ENCODE peak calls at places on chromosomes 7 and 10, in ten cellular contexts. V is WERI-Rb-1, F is heart left ventricle, M is AG09319, L is lower lobe of right lung, X is AG04450, D is AG10803, C is thyroid gland, N is HCT116, B is thoracic aorta. Z is an unnamed sample.

GRCh38 chr10:127850944-127851343 is 41.8 kb downstream of the CLRN3 start:
- DNase-seq in D (no peak), L (no peak), X (no peak), V (no peak), N (no peak), B (no peak), F (no peak), M (no peak), C (no peak), Z (no peak)

GRCh38 chr10:53598914-53599313 is 826.3 kb upstream of the MBL2 start:
- DNase-seq in N (no peak), F (no peak), X (no peak), L (no peak), V (no peak), M (no peak), D (no peak), B (no peak), C (no peak), Z (no peak)

GRCh38 chr10:94225589-94225988 is 137.2 kb downstream of the NOC3L start:
- DNase-seq in V (peak; percentile 30), X (no peak), B (no peak), C (no peak), N (no peak), F (no peak), L (no peak), D (peak; percentile 5), M (no peak), Z (no peak)

GRCh38 chr10:73907841-73908517 is 3.0 kb upstream of the PLAU start:
- DNase-seq in F (peak; percentile 54), L (peak; percentile 67), V (no peak), N (no peak), D (peak; percentile 78), B (no peak), X (no peak), M (no peak), C (no peak), Z (no peak)

GRCh38 chr10:62422068-62422590 is 48.0 kb downstream of the ZNF365 start:
- DNase-seq in F (no peak), D (peak; percentile 80), C (no peak), L (no peak), N (no peak), M (peak; percentile 4), X (peak; percentile 58), B (no peak), V (no peak), Z (no peak)

GRCh38 chr7:139035588-139036353 is at the start of gene ZC3HAV1L:
- DNase-seq in C (peak; percentile 71), L (peak; percentile 66), X (peak; percentile 20), V (peak; percentile 86), D (peak; percentile 71), N (peak; percentile 27), B (no peak), M (no peak), F (peak; percentile 67), Z (peak; percentile 31)

GRCh38 chr7:116434820-116435341 is 64.7 kb upstream of the CAV2 start:
- DNase-seq in B (no peak), M (no peak), V (no peak), F (no peak), C (no peak), X (peak; percentile 26), D (peak; percentile 97), L (no peak), N (peak; percentile 53), Z (no peak)

GRCh38 chr7:147197006-147197405 is 1080.4 kb downstream of the CNTNAP2 start:
- DNase-seq in M (no peak), B (no peak), X (no peak), L (no peak), V (no peak), C (no peak), N (no peak), D (peak; percentile 24), F (no peak), Z (no peak)

GRCh38 chr10:5628366-5628765 is 38.0 kb downstream of the ASB13 start:
- DNase-seq in L (no peak), X (no peak), D (peak; percentile 61), B (no peak), M (no peak), F (no peak), V (no peak), N (no peak), C (no peak), Z (no peak)

GRCh38 chr10:3330687-3331086 is 158.1 kb upstream of the PITRM1 start:
- DNase-seq in B (no peak), D (peak; percentile 20), C (peak; percentile 13), L (peak; percentile 80), X (peak; percentile 16), N (no peak), V (no peak), F (no peak), M (no peak), Z (no peak)

GRCh38 chr10:17073720-17074547 is 55.7 kb downstream of the CUBN start:
- DNase-seq in C (no peak), V (no peak), L (no peak), N (no peak), X (no peak), B (no peak), D (no peak), F (no peak), M (no peak), Z (no peak)

GRCh38 chr7:73683916-73684693 is 708 bp downstream of the BUD23 start:
- DNase-seq in C (no peak), B (no peak), M (no peak), L (no peak), D (no peak), X (no peak), V (no peak), F (no peak), N (no peak), Z (no peak)

DNA sequence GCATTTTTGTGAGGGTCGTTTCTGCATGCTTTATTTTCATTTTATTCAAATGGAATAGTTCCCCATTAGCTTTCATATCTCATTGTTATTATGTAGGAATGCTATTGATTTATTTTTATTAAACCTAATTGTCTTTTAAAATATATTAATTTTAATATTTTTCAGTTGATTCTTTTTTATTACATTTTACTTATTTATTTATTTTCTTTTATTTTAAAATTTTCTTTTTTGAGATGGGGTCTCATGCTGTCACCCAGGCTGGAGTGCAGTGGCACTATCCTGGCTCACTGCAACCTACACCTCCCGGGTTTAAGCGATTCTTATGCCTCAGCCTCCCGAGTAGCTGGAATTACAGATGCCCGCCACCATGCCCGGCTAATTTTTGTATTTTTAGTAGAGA is 7.4 kb upstream of the STK17A start:
- DNase-seq in D (no peak), C (no peak), X (no peak), N (no peak), B (no peak), L (no peak), V (no peak), F (no peak), M (no peak), Z (no peak)
- TF ChIP-seq CTCF in D (no peak), C (no peak), X (no peak), N (no peak), B (no peak), L (no peak), V (no peak), F (no peak), M (no peak), Z (no peak)

GRCh38 chr10:118307768-118308347 is 34.3 kb downstream of the FAM204A start:
- DNase-seq in V (no peak), M (no peak), X (no peak), B (no peak), F (no peak), N (no peak), C (no peak), L (no peak), D (no peak), Z (no peak)

GRCh38 chr10:118309911-118310310 is 32.2 kb downstream of the FAM204A start:
- DNase-seq in N (no peak), V (no peak), X (no peak), F (no peak), M (no peak), L (no peak), C (no peak), B (no peak), D (no peak), Z (no peak)

GRCh38 chr10:118310822-118311221 is 31.3 kb downstream of the FAM204A start:
- DNase-seq in V (no peak), B (no peak), L (no peak), X (no peak), M (peak; percentile 22), F (no peak), D (peak; percentile 39), C (no peak), N (no peak), Z (no peak)

GRCh38 chr10:118307237-118307636 is 34.9 kb downstream of the FAM204A start:
- DNase-seq in F (no peak), X (no peak), B (no peak), V (no peak), D (peak; percentile 38), M (peak; percentile 4), L (no peak), C (no peak), N (no peak), Z (no peak)

DNA sequence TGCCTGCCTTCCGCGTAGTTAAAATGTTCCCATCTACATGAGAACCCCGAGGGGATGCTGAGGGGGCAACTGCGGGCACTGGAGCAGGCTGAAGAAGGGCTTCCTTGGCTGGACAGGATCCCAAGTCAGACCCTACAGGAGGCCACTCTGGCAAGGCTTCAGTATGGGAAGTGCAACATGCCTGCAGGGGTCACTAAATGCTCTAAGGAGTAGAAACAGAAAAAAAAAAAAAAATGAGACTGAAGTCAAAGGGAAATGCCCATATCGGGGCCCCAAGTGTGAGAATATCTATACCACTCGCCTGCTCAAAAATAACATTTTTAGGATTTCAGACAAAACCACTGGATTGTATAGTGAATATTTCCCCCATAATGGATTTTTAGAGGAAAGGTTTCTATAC is 33.5 kb downstream of the FAM204A start:
- DNase-seq in L (no peak), F (no peak), B (no peak), X (no peak), V (peak; percentile 22), N (no peak), M (no peak), C (no peak), D (no peak), Z (no peak)
- TF ChIP-seq CTCF in L (no peak), F (no peak), B (no peak), X (no peak), V (no peak), N (peak; percentile 12), M (no peak), C (no peak), D (no peak), Z (no peak)

GRCh38 chr7:112789824-112790650 is at the start of gene TMEM168:
- DNase-seq in X (peak; percentile 42), D (peak; percentile 77), C (peak; percentile 83), N (peak; percentile 75), L (peak; percentile 90), F (peak; percentile 86), V (peak; percentile 86), B (peak; percentile 6), M (peak; percentile 28), Z (peak; percentile 46)
- TF ChIP-seq CTCF in X (peak; percentile 1), D (peak; percentile 0), C (peak; percentile 8), N (no peak), L (no peak), F (no peak), V (no peak), B (no peak), M (no peak), Z (no peak)

DNA sequence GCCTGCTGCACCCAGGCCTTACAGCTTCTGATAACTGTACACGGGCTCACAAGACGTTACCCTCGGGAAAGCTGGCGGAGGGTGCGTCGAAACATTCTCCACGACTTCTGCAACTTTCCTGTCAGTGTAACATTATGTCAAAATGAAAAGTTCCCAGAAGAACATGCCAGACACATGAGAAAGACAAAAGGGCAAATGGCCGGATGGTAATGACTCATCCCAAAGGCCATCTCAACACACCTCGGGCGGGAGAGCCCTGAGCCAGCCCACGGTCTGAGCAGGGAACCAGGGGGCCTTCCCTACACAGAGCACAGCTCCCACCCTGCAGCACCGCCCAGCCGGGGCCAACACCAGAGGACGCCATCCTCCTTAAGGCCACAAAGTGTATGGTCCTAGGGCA is 118.7 kb downstream of the MAD1L1 start:
- DNase-seq in C (no peak), N (peak; percentile 27), L (no peak), M (no peak), F (no peak), V (no peak), X (peak; percentile 23), B (no peak), D (peak; percentile 49), Z (no peak)
- TF ChIP-seq CTCF in C (no peak), N (no peak), L (no peak), M (no peak), F (no peak), V (no peak), X (no peak), B (no peak), D (no peak), Z (no peak)